ENCODE peak calls at places on chromosomes 16 and 17, in nine cellular contexts. D is tibial artery, X is NB4, Z is trophoblast cell, S is heart right ventricle, P is neural progenitor cell, W is astrocyte of the spinal cord, B is kidney epithelial cell, Y is lung. E is an unnamed sample.

GRCh38 chr16:19884611-19885455 is at the start of gene GPRC5B:
- DNase-seq in D (no peak), X (peak), Z (peak), S (peak), P (peak), W (no peak), B (no peak), Y (no peak), E (no peak)

GRCh38 chr16:76565542-76565941 is 288.3 kb downstream of the CNTNAP4 start:
- DNase-seq in D (no peak), X (no peak), Z (no peak), S (no peak), P (no peak), W (no peak), B (no peak), Y (no peak), E (no peak)

GRCh38 chr17:77036841-77037381 is 103.9 kb upstream of the SEC14L1 start:
- DNase-seq in D (no peak), X (peak), Z (peak), S (no peak), P (no peak), W (peak), B (no peak), Y (no peak), E (no peak)

GRCh38 chr16:74485916-74486315 is 64.6 kb upstream of the CLEC18B start:
- DNase-seq in D (no peak), X (no peak), Z (peak), S (no peak), P (no peak), W (no peak), B (no peak), Y (no peak), E (no peak)

GRCh38 chr17:40819528-40820125 is 2.8 kb downstream of the KRT10 start:
- DNase-seq in D (peak), X (peak), Z (no peak), S (peak), P (no peak), W (peak), B (no peak), Y (no peak), E (no peak)

GRCh38 chr17:386145-386876 is 33.7 kb upstream of the RPH3AL start:
- DNase-seq in D (peak), X (peak), Z (no peak), S (peak), P (peak), W (peak), B (no peak), Y (peak), E (no peak)

GRCh38 chr16:86676216-86676800 is 98.0 kb downstream of the FOXL1 start:
- DNase-seq in D (no peak), X (no peak), Z (no peak), S (no peak), P (no peak), W (peak), B (peak), Y (no peak), E (no peak)

GRCh38 chr16:69476920-69477418 is 52.5 kb downstream of the CYB5B start:
- DNase-seq in D (no peak), X (no peak), Z (peak), S (no peak), P (no peak), W (peak), B (peak), Y (no peak), E (peak)

GRCh38 chr16:74304835-74305176 is 8.2 kb downstream of the PSMD7 start:
- DNase-seq in D (no peak), X (no peak), Z (no peak), S (no peak), P (no peak), W (no peak), B (no peak), Y (no peak), E (no peak)

GRCh38 chr17:5437721-5438317 is 1.1 kb downstream of the C1QBP start:
- DNase-seq in D (no peak), X (no peak), Z (peak), S (no peak), P (no peak), W (no peak), B (no peak), Y (no peak), E (no peak)

GRCh38 chr17:50677851-50678375 is 29.8 kb downstream of the ANKRD40 start:
- DNase-seq in D (no peak), X (no peak), Z (no peak), S (no peak), P (no peak), W (no peak), B (no peak), Y (no peak), E (no peak)

GRCh38 chr17:50198026-50198669 is 3.3 kb downstream of the COL1A1 start:
- DNase-seq in D (peak), X (peak), Z (peak), S (peak), P (peak), W (peak), B (no peak), Y (peak), E (no peak)

GRCh38 chr17:65556014-65556909 is 5.2 kb downstream of the AXIN2 start:
- DNase-seq in D (peak), X (peak), Z (peak), S (peak), P (peak), W (peak), B (no peak), Y (peak), E (peak)

GRCh38 chr17:65855245-65855644 is 293.8 kb upstream of the AXIN2 start:
- DNase-seq in D (no peak), X (no peak), Z (peak), S (no peak), P (no peak), W (peak), B (peak), Y (no peak), E (no peak)

GRCh38 chr17:42779942-42780815 is at the start of gene WNK4:
- DNase-seq in D (no peak), X (no peak), Z (no peak), S (no peak), P (peak), W (peak), B (no peak), Y (no peak), E (no peak)

GRCh38 chr16:30984669-30985400 is at the start of gene HSD3B7:
- DNase-seq in D (peak), X (peak), Z (peak), S (peak), P (peak), W (peak), B (no peak), Y (peak), E (peak)

GRCh38 chr17:7549401-7550055 is 670 bp downstream of the TNFSF12 start:
- DNase-seq in D (no peak), X (no peak), Z (no peak), S (no peak), P (no peak), W (no peak), B (no peak), Y (peak), E (no peak)

GRCh38 chr17:57485566-57485865 is 229.2 kb downstream of the MSI2 start:
- DNase-seq in D (no peak), X (no peak), Z (no peak), S (no peak), P (no peak), W (peak), B (no peak), Y (no peak), E (no peak)

GRCh38 chr17:66387391-66387981 is 85.1 kb downstream of the PRKCA start:
- DNase-seq in D (no peak), X (no peak), Z (no peak), S (no peak), P (peak), W (no peak), B (no peak), Y (no peak), E (no peak)

GRCh38 chr16:47920709-47921108 is 235.1 kb downstream of the ABCC12 start:
- DNase-seq in D (no peak), X (no peak), Z (no peak), S (no peak), P (no peak), W (no peak), B (no peak), Y (no peak), E (no peak)

GRCh38 chr16:57711331-57711730 is 16.7 kb downstream of the DRC7 start:
- DNase-seq in D (no peak), X (no peak), Z (no peak), S (no peak), P (no peak), W (no peak), B (no peak), Y (no peak), E (no peak)

GRCh38 chr17:4944163-4944553 is 4.1 kb downstream of the RNF167 start:
- DNase-seq in D (no peak), X (peak), Z (no peak), S (no peak), P (no peak), W (no peak), B (no peak), Y (no peak), E (no peak)

GRCh38 chr16:69761983-69762842 is at the start of gene WWP2:
- DNase-seq in D (peak), X (peak), Z (peak), S (peak), P (peak), W (peak), B (peak), Y (peak), E (no peak)

GRCh38 chr16:74438492-74438979 is 17.3 kb upstream of the CLEC18B start:
- DNase-seq in D (no peak), X (peak), Z (no peak), S (no peak), P (no peak), W (no peak), B (no peak), Y (no peak), E (no peak)

GRCh38 chr17:79628861-79629547 is 18.2 kb upstream of the RBFOX3 start:
- DNase-seq in D (no peak), X (no peak), Z (no peak), S (no peak), P (peak), W (no peak), B (no peak), Y (no peak), E (no peak)

GRCh38 chr17:33290156-33290697 is 2.9 kb downstream of the ASIC2 start:
- DNase-seq in D (no peak), X (no peak), Z (no peak), S (no peak), P (no peak), W (no peak), B (no peak), Y (no peak), E (no peak)

GRCh38 chr16:27739606-27740357 is 189.8 kb downstream of the KATNIP start:
- DNase-seq in D (no peak), X (no peak), Z (no peak), S (no peak), P (no peak), W (peak), B (no peak), Y (no peak), E (no peak)

GRCh38 chr17:4073983-4074830 is 68.6 kb downstream of the ZZEF1 start:
- DNase-seq in D (no peak), X (peak), Z (no peak), S (peak), P (no peak), W (no peak), B (no peak), Y (no peak), E (no peak)

DNA sequence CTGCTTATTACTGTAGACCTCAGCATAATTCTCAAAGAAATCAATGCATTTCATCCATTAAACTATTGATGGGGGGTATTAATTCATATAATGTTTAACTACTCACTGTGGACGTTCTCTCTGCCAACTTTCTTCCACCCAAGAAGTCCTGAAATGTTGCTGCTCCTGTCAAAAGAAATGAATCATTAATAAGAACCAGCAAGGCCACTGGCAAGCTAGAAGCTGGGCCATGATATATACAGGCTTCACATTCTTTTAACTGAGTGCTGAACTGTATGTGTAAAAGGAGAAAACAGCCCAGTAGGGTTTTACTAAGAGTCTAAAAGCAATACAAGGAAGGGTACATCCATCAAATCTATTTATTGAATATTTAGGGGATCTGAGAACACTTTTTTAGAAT is 626.4 kb upstream of the SOX9 start:
- DNase-seq in D (no peak), X (no peak), Z (no peak), S (no peak), P (no peak), W (no peak), B (no peak), Y (no peak), E (no peak)
- H3K4me3 ChIP-seq in D (no peak), X (no peak), Z (no peak), S (no peak), P (no peak), W (no peak), B (no peak), Y (no peak), E (no peak)

DNA sequence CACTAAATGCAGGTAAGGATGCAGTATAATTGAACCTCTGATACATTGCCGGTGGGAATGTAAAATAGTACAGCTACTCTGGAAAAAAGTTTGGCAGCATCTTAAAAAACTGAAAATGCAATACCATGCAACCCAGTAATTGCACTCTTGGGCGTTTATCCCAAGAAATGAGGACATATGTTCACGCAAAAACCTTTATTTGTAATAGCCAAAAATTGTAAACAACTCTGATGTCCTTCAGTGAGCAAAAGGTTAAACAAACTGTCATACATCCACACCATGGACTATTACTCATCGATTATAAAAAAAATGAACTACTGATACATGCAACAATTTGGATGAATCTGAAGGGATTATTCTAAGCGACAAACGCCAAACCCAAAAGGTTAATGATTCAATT is 16.9 kb downstream of the SYNRG start:
- DNase-seq in D (no peak), X (no peak), Z (no peak), S (no peak), P (no peak), W (no peak), B (no peak), Y (no peak), E (no peak)
- H3K4me3 ChIP-seq in D (no peak), X (no peak), Z (no peak), S (no peak), P (no peak), W (no peak), B (no peak), Y (no peak), E (no peak)

GRCh38 chr16:10877472-10877946 is 507 bp downstream of the CIITA start:
- DNase-seq in D (no peak), X (no peak), Z (no peak), S (no peak), P (no peak), W (no peak), B (no peak), Y (no peak), E (no peak)

GRCh38 chr16:10879681-10880589 is 2.9 kb downstream of the CIITA start:
- DNase-seq in D (no peak), X (no peak), Z (no peak), S (no peak), P (no peak), W (no peak), B (no peak), Y (no peak), E (no peak)

GRCh38 chr16:10878644-10879498 is 1.9 kb downstream of the CIITA start:
- DNase-seq in D (peak), X (no peak), Z (no peak), S (no peak), P (peak), W (peak), B (no peak), Y (peak), E (no peak)

GRCh38 chr16:10876799-10877341 is at the start of gene CIITA:
- DNase-seq in D (peak), X (peak), Z (peak), S (peak), P (no peak), W (peak), B (no peak), Y (peak), E (no peak)

GRCh38 chr16:10878328-10878643 is 1.3 kb downstream of the CIITA start:
- DNase-seq in D (no peak), X (no peak), Z (no peak), S (no peak), P (no peak), W (no peak), B (no peak), Y (no peak), E (no peak)
- H3K4me3 ChIP-seq in D (peak), X (no peak), Z (no peak), S (peak), P (peak), W (no peak), B (no peak), Y (peak), E (no peak)

DNA sequence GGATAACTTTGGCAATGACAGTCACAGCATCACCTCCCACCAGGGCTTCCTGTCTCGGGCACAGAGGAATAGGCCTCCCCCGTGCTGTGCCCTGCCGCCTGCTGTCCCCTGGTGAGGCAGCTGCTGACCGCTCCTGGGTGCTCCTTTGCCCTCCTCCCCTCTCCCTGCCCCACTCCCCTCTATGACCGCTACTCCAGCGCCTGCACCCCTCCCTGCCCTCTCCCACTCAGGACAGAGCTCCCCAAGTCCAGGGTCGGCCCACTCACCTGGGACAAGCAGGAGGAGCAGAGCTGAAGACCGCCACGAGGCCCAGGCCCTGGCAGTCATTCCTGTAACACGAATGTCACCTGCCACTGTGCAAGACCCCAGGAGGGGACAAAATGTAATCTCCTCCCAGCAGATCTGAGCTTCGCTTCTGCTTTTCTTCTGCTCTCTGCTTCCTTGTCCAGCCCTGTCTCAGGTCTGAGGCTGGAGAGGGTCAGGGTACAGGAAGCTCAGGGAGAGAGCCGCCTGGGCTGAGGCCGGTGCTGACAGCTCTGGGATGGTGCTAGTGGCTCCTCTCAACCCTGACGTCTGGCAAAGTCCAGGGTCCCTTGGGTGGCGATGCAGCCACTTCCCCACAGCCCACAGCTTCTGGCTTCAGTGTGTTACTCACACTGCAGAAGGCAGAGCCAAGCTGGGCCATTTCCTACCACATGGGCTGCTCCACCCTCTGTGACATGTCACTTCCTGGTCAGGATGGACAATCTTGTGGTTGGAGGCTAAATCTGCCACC is at the start of gene CD300C:
- DNase-seq in D (peak), X (peak), Z (peak), S (no peak), P (no peak), W (no peak), B (no peak), Y (peak), E (no peak)
- H3K4me3 ChIP-seq in D (peak), X (peak), Z (no peak), S (no peak), P (no peak), W (no peak), B (no peak), Y (no peak), E (no peak)

DNA sequence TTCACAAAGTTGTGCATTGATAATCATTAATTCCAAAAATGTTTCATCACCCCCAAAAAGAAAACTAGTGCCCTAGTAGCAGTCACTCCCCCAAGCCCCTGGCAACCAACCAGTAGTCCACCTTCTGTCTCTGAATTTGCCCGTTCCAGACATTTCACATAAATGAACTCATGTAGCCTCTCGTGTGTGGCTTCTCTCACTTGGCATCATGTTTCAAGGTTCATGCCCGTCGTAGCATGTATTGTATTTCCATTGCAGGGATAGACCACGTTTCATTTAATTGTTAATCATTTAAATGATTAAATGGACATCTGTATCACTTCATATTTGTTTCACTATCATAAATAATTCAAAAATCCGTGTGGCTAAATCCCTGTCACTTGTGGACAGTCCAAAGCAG is 9.0 kb upstream of the FLYWCH2 start:
- DNase-seq in D (no peak), X (no peak), Z (no peak), S (no peak), P (no peak), W (no peak), B (no peak), Y (no peak), E (no peak)
- H3K4me3 ChIP-seq in D (no peak), X (no peak), Z (no peak), S (no peak), P (no peak), W (no peak), B (no peak), Y (no peak), E (no peak)

GRCh38 chr17:49003557-49004511 is 6.6 kb downstream of the IGF2BP1 start:
- DNase-seq in D (no peak), X (no peak), Z (no peak), S (no peak), P (peak), W (peak), B (no peak), Y (no peak), E (no peak)
- H3K4me3 ChIP-seq in D (no peak), X (no peak), Z (peak), S (no peak), P (peak), W (peak), B (peak), Y (no peak), E (peak)

DNA sequence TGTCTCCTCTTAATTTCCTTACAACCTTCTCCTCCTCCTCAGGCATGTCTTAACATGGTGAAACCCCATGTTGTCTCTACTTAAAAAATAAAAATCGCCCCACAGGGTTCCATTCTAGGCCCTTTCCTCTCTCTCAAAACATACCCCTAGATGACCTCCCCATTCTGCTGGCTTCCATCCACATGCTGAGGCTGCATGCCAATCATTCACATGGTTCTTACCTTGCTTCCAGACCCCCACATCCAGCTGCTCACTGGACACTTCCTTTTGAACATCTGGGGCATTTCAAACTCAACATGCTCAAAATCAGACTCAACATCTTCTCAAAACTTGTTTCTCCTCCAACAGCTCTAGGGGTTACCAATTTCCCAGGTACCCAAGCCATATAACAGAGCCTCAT is 12.4 kb upstream of the CTCF start:
- DNase-seq in D (no peak), X (no peak), Z (no peak), S (no peak), P (no peak), W (no peak), B (no peak), Y (no peak), E (no peak)
- H3K4me3 ChIP-seq in D (no peak), X (no peak), Z (no peak), S (no peak), P (no peak), W (no peak), B (no peak), Y (no peak), E (no peak)